ENCODE peak calls at places on chromosome 1, in nine cellular contexts. Q is activated CD4-positive, alpha-beta T cell treated with anti-CD3 and anti-CD28 coated beads for 24 hours; V is NCI-H345; U is GM12865; Y is A549; P is posterior cingulate gyrus; B is fibroblast of the conjunctiva; M is B cell; D is GM12892. W is an unnamed sample.

GRCh38 chr1:30372792-30373433 is 350.5 kb downstream of the MATN1 start:
- DNase-seq in Q (no peak), V (no peak), U (no peak), Y (no peak), P (no peak), B (no peak), M (no peak), D (no peak), W (peak)

GRCh38 chr1:109819365-109819764 is 55.6 kb upstream of the EPS8L3 start:
- DNase-seq in Q (no peak), V (no peak), U (no peak), Y (no peak), P (no peak), B (no peak), M (no peak), D (no peak), W (no peak)

GRCh38 chr1:92356956-92357355 is 58.1 kb downstream of the RPAP2 start:
- DNase-seq in Q (no peak), V (no peak), U (no peak), Y (peak), P (no peak), B (peak), M (no peak), D (no peak), W (no peak)

GRCh38 chr1:207866471-207867135 is 44.3 kb downstream of the CD34 start:
- DNase-seq in Q (no peak), V (no peak), U (no peak), Y (peak), P (no peak), B (no peak), M (no peak), D (no peak), W (no peak)

GRCh38 chr1:86925742-86926141 is 11.3 kb downstream of the HS2ST1 start:
- DNase-seq in Q (no peak), V (no peak), U (no peak), Y (no peak), P (no peak), B (no peak), M (no peak), D (no peak), W (no peak)

GRCh38 chr1:31241321-31241720 is 1.6 kb upstream of the NKAIN1 start:
- DNase-seq in Q (no peak), V (no peak), U (no peak), Y (no peak), P (no peak), B (no peak), M (no peak), D (no peak), W (no peak)

GRCh38 chr1:47323475-47324105 is 9.6 kb upstream of the STIL start:
- DNase-seq in Q (no peak), V (no peak), U (no peak), Y (peak), P (no peak), B (no peak), M (no peak), D (no peak), W (no peak)

GRCh38 chr1:37433171-37433570 is 41.2 kb upstream of the ZC3H12A start:
- DNase-seq in Q (no peak), V (no peak), U (no peak), Y (no peak), P (no peak), B (no peak), M (no peak), D (no peak), W (peak)

GRCh38 chr1:43238104-43238503 is 31.7 kb upstream of the TMEM125 start:
- DNase-seq in Q (no peak), V (no peak), U (peak), Y (peak), P (peak), B (peak), M (no peak), D (no peak), W (peak)

GRCh38 chr1:239703067-239703466 is 316.7 kb downstream of the CHRM3 start:
- DNase-seq in Q (no peak), V (no peak), U (no peak), Y (no peak), P (no peak), B (no peak), M (no peak), D (no peak), W (no peak)

GRCh38 chr1:230160957-230161771 is 94.1 kb downstream of the GALNT2 start:
- DNase-seq in Q (no peak), V (no peak), U (no peak), Y (no peak), P (no peak), B (no peak), M (no peak), D (no peak), W (no peak)

GRCh38 chr1:33791251-33791650 is 72.6 kb upstream of the HMGB4 start:
- DNase-seq in Q (no peak), V (no peak), U (no peak), Y (no peak), P (no peak), B (no peak), M (no peak), D (no peak), W (no peak)

GRCh38 chr1:6982443-6982842 is 197.2 kb downstream of the CAMTA1 start:
- DNase-seq in Q (no peak), V (no peak), U (no peak), Y (no peak), P (no peak), B (no peak), M (no peak), D (no peak), W (no peak)

GRCh38 chr1:149846600-149847466 is 52.5 kb upstream of the BOLA1 start:
- DNase-seq in Q (no peak), V (no peak), U (no peak), Y (no peak), P (no peak), B (no peak), M (peak), D (no peak), W (no peak)